ENCODE peak calls at places on chromosomes 7 and 10, in five cellular contexts. Q, H, L, X and F are unnamed samples.
A peak's percentile ranks its signal among the peaks of the same experiment; 100 is the strongest.

GRCh38 chr7:156152380-156152779 is 340.1 kb upstream of the SHH start:
- DNase-seq in Q (no peak), H (no peak), L (no peak), X (no peak), F (no peak)

GRCh38 chr7:142629588-142630260 is 119.5 kb upstream of the PRSS1 start:
- DNase-seq in Q (no peak), H (no peak), L (no peak), X (no peak), F (no peak)

GRCh38 chr10:102507521-102507920 is 3.7 kb downstream of the SUFU start:
- DNase-seq in Q (no peak), H (no peak), L (no peak), X (no peak), F (no peak)

GRCh38 chr10:49089789-49090595 is 25.3 kb downstream of the VSTM4 start:
- DNase-seq in Q (no peak), H (no peak), L (no peak), X (no peak), F (no peak)

GRCh38 chr7:31493714-31494181 is 20.1 kb upstream of the ITPRID1 start:
- DNase-seq in Q (no peak), H (no peak), L (no peak), X (peak; percentile 57), F (peak; percentile 87)

GRCh38 chr7:36119005-36119711 is 33.9 kb upstream of the EEPD1 start:
- DNase-seq in Q (no peak), H (peak; percentile 34), L (peak; percentile 53), X (no peak), F (peak; percentile 71)

GRCh38 chr7:76008156-76008687 is 13.8 kb upstream of the TMEM120A start:
- DNase-seq in Q (no peak), H (no peak), L (no peak), X (no peak), F (no peak)

GRCh38 chr10:13092446-13093102 is 7.4 kb upstream of the OPTN start:
- DNase-seq in Q (no peak), H (no peak), L (no peak), X (no peak), F (no peak)

GRCh38 chr7:149883452-149883861 is 9.7 kb downstream of the ATP6V0E2 start:
- DNase-seq in Q (no peak), H (peak; percentile 28), L (peak; percentile 58), X (peak; percentile 49), F (peak; percentile 54)

GRCh38 chr7:47580175-47580701 is 1.7 kb downstream of the TNS3 start:
- DNase-seq in Q (no peak), H (no peak), L (no peak), X (no peak), F (peak; percentile 67)

GRCh38 chr10:33799281-33799943 is 464.9 kb upstream of the NRP1 start:
- DNase-seq in Q (no peak), H (peak; percentile 29), L (peak; percentile 8), X (no peak), F (no peak)

GRCh38 chr7:57646901-57647246 is 196.9 kb downstream of the ZNF716 start:
- DNase-seq in Q (no peak), H (no peak), L (no peak), X (no peak), F (no peak)

GRCh38 chr7:41152179-41152678 is 550.7 kb downstream of the INHBA start:
- DNase-seq in Q (no peak), H (no peak), L (no peak), X (no peak), F (no peak)

GRCh38 chr7:12578930-12579640 is 8.6 kb downstream of the SCIN start:
- DNase-seq in Q (no peak), H (no peak), L (no peak), X (no peak), F (no peak)